ENCODE peak calls at places on chromosomes 12 and 14, in six cellular contexts. W is BE2C, E is neural progenitor cell, U is right lobe of liver, S is tibial artery, G is uterus. A is an unnamed sample. For H3K4me1, the result is how much of the 10 kb centered on the place peaks cover.

GRCh38 chr12:92439397-92439779 is 263.4 kb upstream of the PLEKHG7 start:
- DNase-seq in W (no peak), E (no peak), U (no peak), S (no peak), G (peak), A (no peak)

GRCh38 chr12:130711751-130712150 is 4.3 kb downstream of the RIMBP2 start:
- DNase-seq in W (no peak), E (no peak), U (no peak), S (no peak), G (no peak), A (no peak)

GRCh38 chr12:45409966-45410365 is 194.1 kb downstream of the ANO6 start:
- DNase-seq in W (no peak), E (no peak), U (no peak), S (no peak), G (no peak), A (no peak)

GRCh38 chr12:118981285-118982201 is at the start of gene SRRM4:
- DNase-seq in W (peak), E (peak), U (peak), S (no peak), G (no peak), A (peak)

GRCh38 chr12:113131556-113131955 is 4.0 kb downstream of the RASAL1 start:
- DNase-seq in W (no peak), E (no peak), U (no peak), S (no peak), G (no peak), A (no peak)

GRCh38 chr12:92468358-92469020 is 234.3 kb upstream of the PLEKHG7 start:
- DNase-seq in W (no peak), E (no peak), U (no peak), S (no peak), G (no peak), A (no peak)

GRCh38 chr12:116861331-116861730 is 19.9 kb downstream of the HRK start:
- DNase-seq in W (peak), E (peak), U (no peak), S (peak), G (peak), A (peak)

GRCh38 chr12:18955594-18955993 is 173.9 kb upstream of the PLEKHA5 start:
- DNase-seq in W (no peak), E (no peak), U (no peak), S (no peak), G (no peak), A (no peak)

GRCh38 chr12:90234455-90234854 is 525.8 kb upstream of the ATP2B1 start:
- DNase-seq in W (no peak), E (no peak), U (no peak), S (no peak), G (no peak), A (no peak)

GRCh38 chr14:28763914-28764848 is 2.4 kb upstream of the FOXG1 start:
- DNase-seq in W (no peak), E (peak), U (no peak), S (no peak), G (no peak), A (no peak)

GRCh38 chr14:21924479-21924878 is 250.9 kb upstream of the OR4E1 start:
- DNase-seq in W (no peak), E (peak), U (no peak), S (no peak), G (no peak), A (no peak)

GRCh38 chr14:58746261-58746660 is 108.5 kb downstream of the DACT1 start:
- DNase-seq in W (no peak), E (no peak), U (no peak), S (no peak), G (no peak), A (no peak)

GRCh38 chr14:55201219-55202096 is 10.1 kb upstream of the DLGAP5 start:
- DNase-seq in W (no peak), E (no peak), U (no peak), S (no peak), G (no peak), A (no peak)

GRCh38 chr14:21524575-21525518 is 1.3 kb downstream of the SALL2 start:
- DNase-seq in W (no peak), E (no peak), U (no peak), S (no peak), G (no peak), A (no peak)

GRCh38 chr12:30970559-30971202 is 44.1 kb downstream of the TSPAN11 start:
- DNase-seq in W (no peak), E (no peak), U (no peak), S (no peak), G (no peak), A (no peak)

GRCh38 chr12:93140801-93141200 is 211.7 kb upstream of the EEA1 start:
- DNase-seq in W (no peak), E (no peak), U (no peak), S (no peak), G (no peak), A (no peak)

GRCh38 chr14:51147183-51147582 is 52.3 kb upstream of the TRIM9 start:
- DNase-seq in W (no peak), E (no peak), U (no peak), S (no peak), G (no peak), A (no peak)

GRCh38 chr12:116924558-116925453 is 14.1 kb downstream of the FBXW8 start:
- DNase-seq in W (no peak), E (no peak), U (no peak), S (no peak), G (no peak), A (no peak)

GRCh38 chr12:54394281-54394719 is 9.8 kb upstream of the ZNF385A start:
- DNase-seq in W (peak), E (peak), U (no peak), S (no peak), G (no peak), A (no peak)

GRCh38 chr12:18130855-18131254 is 40.9 kb upstream of the RERGL start:
- DNase-seq in W (no peak), E (no peak), U (no peak), S (no peak), G (no peak), A (no peak)

GRCh38 chr12:102385343-102385742 is 95.0 kb downstream of the IGF1 start:
- DNase-seq in W (no peak), E (no peak), U (no peak), S (no peak), G (no peak), A (no peak)

GRCh38 chr12:8996682-8997405 is 7.5 kb downstream of the KLRG1 start:
- DNase-seq in W (no peak), E (no peak), U (no peak), S (no peak), G (no peak), A (no peak)

GRCh38 chr14:21267431-21267845 is 1.8 kb downstream of the HNRNPC start:
- DNase-seq in W (no peak), E (no peak), U (no peak), S (no peak), G (no peak), A (no peak)

GRCh38 chr14:75188520-75189267 is 12.3 kb upstream of the TMED10 start:
- DNase-seq in W (no peak), E (no peak), U (no peak), S (no peak), G (no peak), A (peak)

GRCh38 chr12:3728686-3729085 is 24.2 kb downstream of the CRACR2A start:
- DNase-seq in W (no peak), E (no peak), U (no peak), S (no peak), G (no peak), A (no peak)

GRCh38 chr12:6312529-6313325 is 2.2 kb downstream of the PLEKHG6 start:
- DNase-seq in W (peak), E (peak), U (peak), S (no peak), G (no peak), A (no peak)

GRCh38 chr14:103227076-103227475 is 103.8 kb downstream of the TNFAIP2 start:
- DNase-seq in W (no peak), E (no peak), U (no peak), S (no peak), G (no peak), A (no peak)
- TF ChIP-seq CTCF in W (no peak), E (no peak), U (no peak), S (no peak), G (no peak), A (no peak)

GRCh38 chr12:75813066-75813465 is 218.5 kb downstream of the PHLDA1 start:
- DNase-seq in W (no peak), E (no peak), U (no peak), S (no peak), G (no peak), A (no peak)
- H3K4me3 ChIP-seq in W (no peak), E (no peak), U (no peak), S (no peak), G (no peak), A (no peak)

GRCh38 chr12:110737532-110737931 is 5.2 kb downstream of the PPP1CC start:
- DNase-seq in W (no peak), E (no peak), U (no peak), S (no peak), G (no peak), A (no peak)
- H3K4me1 ChIP-seq in W (under half), E (under half), U (under half), S (half or more), G (under half), A (under half)

GRCh38 chr12:2183556-2184541 is 131.1 kb downstream of the CACNA1C start:
- DNase-seq in W (no peak), E (peak), U (no peak), S (no peak), G (peak), A (no peak)
- TF ChIP-seq CTCF in W (peak), E (peak), U (no peak), S (no peak), G (peak), A (peak)

GRCh38 chr12:46470975-46471374 is 98.4 kb upstream of the SLC38A2 start:
- DNase-seq in W (no peak), E (no peak), U (no peak), S (no peak), G (no peak), A (no peak)
- H3K4me3 ChIP-seq in W (no peak), E (no peak), U (no peak), S (no peak), G (no peak), A (no peak)

GRCh38 chr12:1591029-1591428 is 3.4 kb downstream of the FBXL14 start:
- DNase-seq in W (no peak), E (peak), U (no peak), S (no peak), G (no peak), A (no peak)
- H3K4me1 ChIP-seq in W (under half), E (under half), U (under half), S (half or more), G (under half), A (half or more)

GRCh38 chr12:20443792-20444191 is 75.5 kb downstream of the PDE3A start:
- DNase-seq in W (no peak), E (no peak), U (no peak), S (no peak), G (no peak), A (no peak)
- TF ChIP-seq CTCF in W (no peak), E (no peak), U (no peak), S (no peak), G (no peak), A (no peak)

GRCh38 chr12:124403273-124403672 is 108.4 kb downstream of the RFLNA start:
- DNase-seq in W (no peak), E (no peak), U (no peak), S (peak), G (peak), A (peak)
- H3K4me3 ChIP-seq in W (no peak), E (no peak), U (no peak), S (no peak), G (no peak), A (no peak)

A was measured in heart left ventricle.